ENCODE peak calls at places on chromosomes 5 and 9, in nine cellular contexts. X, Z, R, O, H, E, D, B and Y are unnamed samples.

GRCh38 chr5:77430726-77431125 is 61.4 kb downstream of the WDR41 start:
- DNase-seq in H (no peak), R (no peak), D (peak), B (no peak), E (peak), O (no peak), X (no peak), Z (no peak), Y (no peak)

GRCh38 chr9:135060461-135061116 is 26.9 kb upstream of the OLFM1 start:
- DNase-seq in Z (no peak), X (no peak), E (no peak), O (no peak), D (no peak), R (no peak), H (no peak), B (no peak), Y (no peak)

GRCh38 chr9:7117676-7118561 is 360.1 kb downstream of the KDM4C start:
- DNase-seq in Z (peak), B (no peak), O (no peak), R (no peak), D (peak), X (peak), E (no peak), H (no peak), Y (no peak)

GRCh38 chr9:136402067-136402466 is 2.1 kb upstream of the SNAPC4 start:
- DNase-seq in D (no peak), E (no peak), X (no peak), Z (no peak), H (no peak), R (no peak), O (no peak), B (no peak), Y (no peak)

GRCh38 chr9:121259935-121260334 is 8.0 kb upstream of the GSN start:
- DNase-seq in D (no peak), B (no peak), X (no peak), E (no peak), Z (no peak), R (no peak), H (no peak), O (no peak), Y (no peak)

GRCh38 chr5:67206381-67207328 is 10.1 kb upstream of the CD180 start:
- DNase-seq in R (peak), B (peak), Z (peak), X (peak), E (peak), H (peak), D (no peak), O (peak), Y (no peak)

GRCh38 chr5:72378636-72379289 is 58.6 kb downstream of the PTCD2 start:
- DNase-seq in B (no peak), D (peak), H (peak), E (peak), Z (peak), O (no peak), R (no peak), X (peak), Y (no peak)

GRCh38 chr5:103224118-103224893 is 34.3 kb upstream of the MACIR start:
- DNase-seq in B (peak), O (peak), Z (peak), E (peak), H (peak), X (peak), D (peak), R (peak), Y (no peak)

GRCh38 chr5:151454166-151454565 is 6.8 kb downstream of the SLC36A1 start:
- DNase-seq in X (no peak), E (no peak), Z (no peak), D (no peak), B (no peak), O (no peak), H (peak), R (no peak), Y (no peak)

GRCh38 chr5:123365163-123365562 is 58.0 kb downstream of the CEP120 start:
- DNase-seq in O (no peak), B (no peak), X (peak), R (no peak), Z (no peak), E (no peak), D (peak), H (no peak), Y (no peak)

GRCh38 chr9:17060450-17060849 is 74.4 kb upstream of the CNTLN start:
- DNase-seq in O (no peak), B (no peak), R (no peak), E (no peak), X (no peak), Z (no peak), D (no peak), H (no peak), Y (no peak)

GRCh38 chr5:56763711-56764466 is 51.5 kb upstream of the MAP3K1 start:
- DNase-seq in R (no peak), O (no peak), B (no peak), D (peak), Z (peak), X (peak), H (peak), E (peak), Y (peak)